ENCODE peak calls at places on chromosomes 7 and 10, in four cellular contexts. L is tibial artery, P is GM20000, W is coronary artery. X is an unnamed sample.

GRCh38 chr7:146875222-146875785 is 758.7 kb downstream of the CNTNAP2 start:
- DNase-seq in P (no peak), W (no peak), L (no peak), X (no peak)

GRCh38 chr7:73992104-73992562 is 35.8 kb upstream of the ELN start:
- DNase-seq in W (peak), L (peak), P (no peak), X (no peak)

GRCh38 chr10:21993360-21994001 is 10.0 kb downstream of the DNAJC1 start:
- DNase-seq in W (no peak), L (no peak), P (peak), X (peak)

GRCh38 chr10:10915215-10915614 is 102.5 kb upstream of the CELF2 start:
- DNase-seq in L (no peak), P (no peak), W (no peak), X (no peak)

GRCh38 chr10:87915406-87915805 is 52.0 kb downstream of the PTEN start:
- DNase-seq in W (no peak), P (no peak), L (no peak), X (no peak)

GRCh38 chr10:19421664-19422063 is 373.1 kb downstream of the MALRD1 start:
- DNase-seq in W (no peak), P (no peak), L (no peak), X (no peak)

GRCh38 chr7:36381056-36381455 is 8.6 kb upstream of the ANLN start:
- DNase-seq in L (no peak), W (no peak), P (no peak), X (no peak)

GRCh38 chr10:78359641-78360091 is 326.0 kb downstream of the RPS24 start:
- DNase-seq in W (no peak), P (no peak), L (no peak), X (peak)

GRCh38 chr7:145106001-145106400 is 270.1 kb upstream of the TPK1 start:
- DNase-seq in W (no peak), P (no peak), L (peak), X (no peak)

GRCh38 chr10:28094121-28094520 is 95.2 kb upstream of the ODAD2 start:
- DNase-seq in L (no peak), W (no peak), P (no peak), X (no peak)

GRCh38 chr7:80637911-80638765 is at the start of gene CD36:
- DNase-seq in L (peak), P (peak), W (no peak), X (peak)

GRCh38 chr7:24025094-24025493 is 258.9 kb upstream of the NPY start:
- DNase-seq in P (no peak), L (no peak), W (no peak), X (no peak)

DNA sequence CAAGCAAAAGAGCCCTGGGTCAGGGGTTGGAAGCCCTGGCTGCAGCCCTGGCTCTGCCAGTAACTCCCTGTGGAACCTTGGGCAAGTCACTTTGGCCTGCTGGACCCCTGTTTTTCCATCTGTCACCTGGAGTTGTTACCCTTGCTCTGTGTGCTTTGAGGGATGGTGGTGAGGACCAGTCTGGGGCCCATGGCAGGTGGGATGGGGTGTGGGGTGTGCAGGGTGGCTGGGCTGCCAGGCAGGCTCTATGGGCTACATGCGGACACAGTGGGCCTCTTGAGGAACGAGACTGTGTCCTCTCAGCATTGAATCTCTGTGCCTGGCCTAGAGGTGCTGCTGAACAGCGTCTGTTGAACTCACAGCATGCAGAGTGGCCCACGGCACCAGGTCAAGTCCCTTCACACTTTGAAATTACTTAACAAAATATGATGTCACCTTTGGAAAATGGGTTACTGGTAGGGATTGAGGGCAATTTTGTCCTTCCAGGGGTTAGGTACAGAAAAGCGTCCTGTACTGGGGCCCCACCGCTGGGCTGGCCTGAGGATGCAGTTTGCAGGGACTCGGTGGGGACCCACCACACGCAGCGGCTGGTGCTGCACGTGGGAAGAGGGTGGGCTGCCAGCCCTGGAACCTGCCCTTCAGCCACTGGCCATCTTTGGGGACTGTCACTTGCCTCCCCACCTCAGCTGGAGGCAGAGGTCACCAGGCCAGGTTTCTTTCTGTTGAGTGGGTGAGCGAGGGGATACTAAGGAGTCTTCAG is 45.3 kb downstream of the PRF1 start:
- DNase-seq in P (no peak), L (no peak), W (no peak), X (no peak)
- TF ChIP-seq CTCF in P (no peak), L (no peak), W (no peak), X (no peak)

GRCh38 chr7:136479922-136480321 is 388.5 kb upstream of the CHRM2 start:
- DNase-seq in W (no peak), L (no peak), P (no peak), X (no peak)
- TF ChIP-seq CTCF in W (no peak), L (no peak), P (no peak), X (no peak)

GRCh38 chr7:157138101-157138423 is 664 bp upstream of the UBE3C start:
- DNase-seq in W (no peak), L (no peak), P (no peak), X (no peak)

GRCh38 chr7:157138424-157139141 is at the start of gene UBE3C:
- DNase-seq in W (peak), P (peak), L (peak), X (peak)

GRCh38 chr7:157139142-157140117 is 704 bp downstream of the UBE3C start:
- DNase-seq in L (peak), P (no peak), W (no peak), X (no peak)

GRCh38 chr7:157133304-157133703 is 5.4 kb upstream of the UBE3C start:
- DNase-seq in L (no peak), W (no peak), P (no peak), X (no peak)

DNA sequence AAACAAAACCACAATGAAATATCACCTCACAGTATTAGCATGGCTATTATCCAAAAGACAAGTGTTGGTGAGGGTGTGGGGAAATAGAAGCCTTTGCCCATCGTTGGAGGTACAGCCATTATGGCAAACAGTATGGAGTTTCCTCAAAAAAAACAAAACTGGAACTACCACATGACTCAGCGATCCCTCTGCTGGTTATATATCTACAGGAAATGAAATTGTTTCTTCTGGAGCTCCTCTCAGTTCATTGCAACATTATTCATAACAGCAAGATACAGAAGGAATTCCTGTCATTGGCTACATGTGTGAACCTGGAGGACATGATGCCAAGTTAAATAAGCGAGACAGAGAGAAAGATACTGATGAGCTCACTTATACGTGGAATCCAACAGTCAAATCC is 2.4 kb upstream of the UBE3C start:
- DNase-seq in P (no peak), W (no peak), L (no peak), X (peak)
- TF ChIP-seq CTCF in P (no peak), W (no peak), L (no peak), X (peak)

GRCh38 chr7:18590744-18591340 is 95.3 kb downstream of the HDAC9 start:
- DNase-seq in P (no peak), L (no peak), W (no peak), X (peak)
- TF ChIP-seq CTCF in P (no peak), L (peak), W (no peak), X (peak)

X was measured in NB4.